ENCODE peak calls at places on chromosomes 16 and 17, in seven cellular contexts. P is mesenchymal stem cell, J is neuronal stem cell, E is H9, G is IMR-90, W is H1, R is trophoblast cell. O is an unnamed sample.

GRCh38 chr17:11035681-11036080 is 197.8 kb upstream of the PIRT start:
- DNase-seq in G (no peak), J (no peak), P (no peak), R (no peak), E (no peak), W (no peak), O (no peak)

GRCh38 chr16:14003119-14003570 is 68.0 kb upstream of the MRTFB start:
- DNase-seq in J (peak), W (peak), G (peak), R (peak), P (peak), E (peak), O (peak)

GRCh38 chr16:27481282-27481934 is 68.3 kb downstream of the GTF3C1 start:
- DNase-seq in W (no peak), R (no peak), G (no peak), J (no peak), E (no peak), P (no peak), O (no peak)

GRCh38 chr17:34301986-34302385 is 16.4 kb downstream of the CCL11 start:
- DNase-seq in W (no peak), G (peak), R (no peak), J (no peak), E (no peak), P (no peak), O (no peak)

GRCh38 chr16:78768723-78769122 is 669.3 kb downstream of the WWOX start:
- DNase-seq in J (no peak), G (no peak), R (no peak), P (no peak), W (no peak), E (no peak), O (no peak)

GRCh38 chr16:27359051-27359450 is 42.9 kb upstream of the IL21R start:
- DNase-seq in E (no peak), W (no peak), P (no peak), J (no peak), R (no peak), G (no peak), O (no peak)

GRCh38 chr16:89197633-89198416 is 2.5 kb downstream of the SLC22A31 start:
- DNase-seq in E (no peak), W (no peak), R (no peak), J (no peak), P (no peak), G (no peak), O (no peak)

GRCh38 chr17:3695129-3695722 is 729 bp downstream of the P2RX5 start:
- DNase-seq in J (no peak), G (no peak), W (peak), P (no peak), R (no peak), E (no peak), O (no peak)

GRCh38 chr17:35731239-35731931 is at the start of gene RASL10B:
- DNase-seq in R (peak), W (peak), G (peak), P (peak), J (peak), E (peak), O (peak)

GRCh38 chr17:83196973-83197880 is 117.8 kb downstream of the METRNL start:
- DNase-seq in P (no peak), W (no peak), J (no peak), E (no peak), R (no peak), G (no peak), O (no peak)

GRCh38 chr17:27379863-27380533 is 76.2 kb upstream of the KSR1 start:
- DNase-seq in W (no peak), J (peak), R (no peak), G (peak), P (no peak), E (no peak), O (no peak)

GRCh38 chr17:66354472-66354871 is 52.1 kb downstream of the PRKCA start:
- DNase-seq in G (no peak), J (no peak), R (no peak), W (no peak), P (no peak), E (no peak), O (no peak)

GRCh38 chr17:51166987-51167931 is 1.0 kb downstream of the NME2 start:
- DNase-seq in G (peak), R (peak), E (peak), J (peak), P (peak), W (peak), O (peak)

GRCh38 chr16:2089676-2090480 is 42.1 kb downstream of the TSC2 start:
- DNase-seq in G (no peak), J (peak), R (no peak), E (no peak), P (no peak), W (no peak), O (no peak)
- H3K27ac ChIP-seq in G (no peak), J (no peak), R (no peak), E (no peak), P (no peak), W (no peak), O (no peak)

GRCh38 chr16:57743458-57743857 is 7.9 kb downstream of the KATNB1 start:
- DNase-seq in E (peak), G (no peak), J (no peak), R (no peak), W (no peak), P (no peak), O (no peak)

GRCh38 chr16:57743886-57744645 is 8.5 kb downstream of the KATNB1 start:
- DNase-seq in J (no peak), G (no peak), E (peak), P (no peak), R (no peak), W (no peak), O (no peak)

GRCh38 chr16:57742543-57742942 is 7.0 kb downstream of the KATNB1 start:
- DNase-seq in E (no peak), G (no peak), W (no peak), P (no peak), R (no peak), J (no peak), O (peak)

GRCh38 chr16:57745768-57746167 is 10.2 kb downstream of the KATNB1 start:
- DNase-seq in R (no peak), J (no peak), E (no peak), P (no peak), W (no peak), G (no peak), O (no peak)

GRCh38 chr16:57744646-57744903 is 9.0 kb downstream of the KATNB1 start:
- DNase-seq in G (no peak), W (no peak), P (no peak), R (no peak), J (no peak), E (no peak), O (no peak)
- H3K18ac ChIP-seq in G (no peak), W (no peak), P (no peak), R (no peak), J (no peak), E (no peak), O (no peak)

GRCh38 chr17:76792348-76792747 is 54.4 kb downstream of the MFSD11 start:
- DNase-seq in E (no peak), J (no peak), G (no peak), W (no peak), P (no peak), R (no peak), O (no peak)

GRCh38 chr17:76789235-76789788 is 51.4 kb downstream of the MFSD11 start:
- DNase-seq in G (no peak), W (no peak), P (no peak), E (no peak), J (no peak), R (peak), O (peak)

GRCh38 chr17:76793775-76794174 is 55.9 kb downstream of the MFSD11 start:
- DNase-seq in P (peak), R (peak), G (peak), W (no peak), E (peak), J (no peak), O (peak)

GRCh38 chr17:76796081-76796480 is 58.2 kb downstream of the MFSD11 start:
- DNase-seq in J (no peak), E (no peak), P (no peak), R (no peak), G (no peak), W (no peak), O (no peak)

GRCh38 chr17:76791053-76791980 is 53.4 kb downstream of the MFSD11 start:
- DNase-seq in P (peak), J (no peak), W (no peak), G (peak), R (no peak), E (no peak), O (no peak)
- H3K4me2 ChIP-seq in P (peak), J (no peak), W (no peak), G (peak), R (peak), E (no peak), O (no peak)

GRCh38 chr16:67110136-67110847 is 551 bp downstream of the PHAF1 start:
- DNase-seq in P (no peak), R (peak), G (no peak), W (no peak), J (no peak), E (no peak), O (no peak)

GRCh38 chr16:67108931-67109406 is 772 bp upstream of the PHAF1 start:
- DNase-seq in E (no peak), J (no peak), R (no peak), P (no peak), W (no peak), G (no peak), O (no peak)

GRCh38 chr16:67111951-67112444 is 2.3 kb downstream of the PHAF1 start:
- DNase-seq in R (no peak), E (no peak), G (no peak), P (no peak), J (no peak), W (no peak), O (no peak)

GRCh38 chr16:67108489-67108888 is 1.3 kb upstream of the PHAF1 start:
- DNase-seq in P (no peak), W (no peak), R (no peak), E (no peak), J (no peak), G (no peak), O (no peak)

GRCh38 chr16:67109407-67110135 is at the start of gene PHAF1:
- DNase-seq in P (peak), G (peak), R (peak), J (peak), E (peak), W (peak), O (peak)
- H3K27ac ChIP-seq in P (peak), G (peak), R (peak), J (peak), E (no peak), W (no peak), O (peak)

GRCh38 chr16:69412287-69412686 is 12.1 kb upstream of the CYB5B start:
- DNase-seq in P (no peak), R (no peak), E (no peak), G (peak), J (no peak), W (no peak), O (no peak)
- H3K18ac ChIP-seq in P (no peak), R (no peak), E (no peak), G (no peak), J (no peak), W (no peak), O (no peak)

DNA sequence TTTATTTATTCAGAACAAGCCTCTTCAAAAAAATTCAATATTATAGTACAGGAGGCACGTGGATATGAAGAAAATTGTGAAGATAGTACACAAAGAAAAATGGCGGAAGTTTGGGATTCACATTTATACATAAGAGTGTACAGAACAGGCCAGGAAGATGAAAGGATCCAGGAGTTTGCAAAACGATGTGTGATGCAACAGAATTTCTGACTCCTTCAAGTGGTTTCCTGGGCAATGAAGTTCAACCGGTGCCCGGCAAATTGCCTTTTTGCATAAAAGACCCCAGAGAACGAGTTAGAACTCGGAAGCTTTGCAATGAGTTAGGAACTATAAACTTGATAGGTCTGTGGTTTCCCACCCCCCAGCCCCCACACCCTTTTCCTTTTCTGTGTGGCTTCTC is 189.1 kb downstream of the SALL1 start:
- DNase-seq in R (no peak), G (no peak), E (no peak), J (no peak), P (no peak), W (no peak), O (no peak)
- H3K4me2 ChIP-seq in R (no peak), G (no peak), E (no peak), J (no peak), P (no peak), W (no peak), O (no peak)

GRCh38 chr16:57012353-57012752 is 23.0 kb downstream of the NLRC5 start:
- DNase-seq in E (no peak), R (no peak), P (no peak), W (no peak), J (no peak), G (no peak), O (peak)
- H3K27ac ChIP-seq in E (no peak), R (no peak), P (no peak), W (no peak), J (no peak), G (no peak), O (no peak)

DNA sequence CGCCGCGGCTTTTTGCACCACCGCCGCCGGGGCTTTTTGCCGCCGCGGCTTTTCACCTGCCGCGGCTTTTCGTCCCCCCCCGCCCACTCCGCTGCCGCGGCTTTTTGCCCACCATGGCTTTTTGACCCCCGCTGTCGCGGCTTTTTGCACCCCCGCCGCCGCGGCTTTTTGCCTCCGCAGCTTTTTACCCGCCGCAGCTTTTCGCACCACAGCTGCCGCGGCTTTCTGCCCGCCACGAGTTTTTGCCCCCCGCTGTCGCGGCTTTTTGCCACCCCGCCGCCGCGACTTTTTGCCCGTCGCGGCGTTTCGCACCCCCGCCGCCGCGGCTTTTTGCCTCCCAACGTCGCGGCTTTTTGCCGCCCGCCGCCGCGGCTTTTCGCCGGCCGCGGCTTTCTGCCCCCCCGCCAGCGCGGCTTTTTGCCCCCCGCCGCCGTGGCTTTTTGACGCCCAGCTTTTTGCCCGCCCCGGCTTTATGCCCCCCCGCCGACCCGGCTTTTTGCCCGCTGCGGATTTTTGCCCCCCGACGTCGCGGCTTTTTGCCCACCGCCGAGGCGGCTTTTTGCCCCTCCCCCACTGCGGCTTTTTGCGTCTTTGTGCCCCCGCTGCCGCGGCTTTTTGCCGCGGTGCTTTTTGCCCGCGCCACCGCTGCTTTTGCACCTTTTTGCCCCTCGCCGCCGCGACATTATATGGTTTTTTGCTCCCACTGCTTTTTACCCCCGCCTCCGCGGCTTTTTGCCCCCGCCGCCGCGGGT is 1343.6 kb downstream of the TP53TG3F start:
- DNase-seq in G (no peak), P (no peak), E (no peak), J (no peak), W (no peak), R (no peak), O (no peak)
- H3K18ac ChIP-seq in G (no peak), P (no peak), E (no peak), J (no peak), W (no peak), R (no peak), O (no peak)

O was measured in mesendoderm.